ENCODE peak calls at places on chromosomes 12 and 14, in eight cellular contexts. I is gastrocnemius medialis, Y is PC-3, J is HCT116, F is mucosa of descending colon, D is ovary, P is prostate gland, M is adrenal gland. Z is an unnamed sample.

GRCh38 chr12:102673606-102674005 is 193.2 kb upstream of the IGF1 start:
- DNase-seq in I (no peak), Y (no peak), J (no peak), F (no peak), D (no peak), P (no peak), M (no peak), Z (no peak)

GRCh38 chr12:32589165-32589891 is 89.8 kb upstream of the DNM1L start:
- DNase-seq in I (no peak), Y (no peak), J (no peak), F (no peak), D (no peak), P (no peak), M (no peak), Z (no peak)

GRCh38 chr12:77625441-77625840 is 205.3 kb upstream of the NAV3 start:
- DNase-seq in I (no peak), Y (peak), J (no peak), F (no peak), D (no peak), P (no peak), M (no peak), Z (no peak)

GRCh38 chr14:104479901-104480300 is 99.7 kb upstream of the C14orf180 start:
- DNase-seq in I (no peak), Y (no peak), J (no peak), F (no peak), D (no peak), P (no peak), M (no peak), Z (no peak)

GRCh38 chr12:16112626-16113560 is 164.6 kb downstream of the SLC15A5 start:
- DNase-seq in I (no peak), Y (no peak), J (no peak), F (no peak), D (no peak), P (no peak), M (no peak), Z (no peak)

GRCh38 chr12:88860846-88861245 is 280.6 kb upstream of the KITLG start:
- DNase-seq in I (no peak), Y (no peak), J (no peak), F (no peak), D (no peak), P (no peak), M (no peak), Z (no peak)

GRCh38 chr12:1926274-1926673 is 7.8 kb upstream of the CACNA2D4 start:
- DNase-seq in I (peak), Y (no peak), J (no peak), F (no peak), D (no peak), P (no peak), M (no peak), Z (peak)

GRCh38 chr12:102564026-102564425 is 83.7 kb upstream of the IGF1 start:
- DNase-seq in I (no peak), Y (peak), J (no peak), F (no peak), D (no peak), P (peak), M (no peak), Z (no peak)

GRCh38 chr12:104605685-104606084 is 148.9 kb downstream of the CHST11 start:
- DNase-seq in I (peak), Y (no peak), J (no peak), F (peak), D (no peak), P (no peak), M (peak), Z (no peak)

GRCh38 chr12:99092100-99092851 is 447.2 kb downstream of the APAF1 start:
- DNase-seq in I (no peak), Y (no peak), J (no peak), F (no peak), D (no peak), P (no peak), M (no peak), Z (no peak)

GRCh38 chr12:96321941-96322340 is 78.3 kb downstream of the CDK17 start:
- DNase-seq in I (no peak), Y (no peak), J (no peak), F (no peak), D (no peak), P (no peak), M (no peak), Z (no peak)

GRCh38 chr12:57476162-57476992 is 3.3 kb downstream of the ARHGAP9 start:
- DNase-seq in I (no peak), Y (no peak), J (no peak), F (peak), D (no peak), P (no peak), M (no peak), Z (peak)

GRCh38 chr14:38775986-38776385 is 327.0 kb downstream of the SEC23A start:
- DNase-seq in I (no peak), Y (no peak), J (no peak), F (no peak), D (no peak), P (no peak), M (no peak), Z (no peak)

GRCh38 chr14:50397461-50398196 is 948 bp upstream of the CDKL1 start:
- DNase-seq in I (no peak), Y (peak), J (no peak), F (peak), D (peak), P (peak), M (peak), Z (no peak)

GRCh38 chr14:92922883-92923743 is at the start of gene CHGA:
- DNase-seq in I (no peak), Y (no peak), J (no peak), F (peak), D (peak), P (no peak), M (peak), Z (peak)

GRCh38 chr12:13088503-13088902 is 15.0 kb downstream of the GSG1 start:
- DNase-seq in I (no peak), Y (no peak), J (no peak), F (no peak), D (no peak), P (no peak), M (no peak), Z (no peak)

GRCh38 chr12:96364092-96364700 is 36.0 kb downstream of the CDK17 start:
- DNase-seq in I (no peak), Y (peak), J (no peak), F (no peak), D (no peak), P (no peak), M (no peak), Z (no peak)

GRCh38 chr12:27018071-27018470 is 3.9 kb upstream of the TM7SF3 start:
- DNase-seq in I (no peak), Y (no peak), J (no peak), F (no peak), D (no peak), P (no peak), M (no peak), Z (no peak)

GRCh38 chr14:22231022-22231421 is 358.0 kb downstream of the DAD1 start:
- DNase-seq in I (no peak), Y (no peak), J (no peak), F (no peak), D (no peak), P (no peak), M (no peak), Z (no peak)

GRCh38 chr12:52197371-52198231 is 5.8 kb upstream of the KRT80 start:
- DNase-seq in I (peak), Y (no peak), J (no peak), F (no peak), D (no peak), P (no peak), M (peak), Z (peak)

GRCh38 chr12:1171657-1172056 is 180.6 kb downstream of the ERC1 start:
- DNase-seq in I (no peak), Y (no peak), J (no peak), F (no peak), D (no peak), P (no peak), M (peak), Z (no peak)

GRCh38 chr14:64213079-64213478 is 81.1 kb downstream of the ESR2 start:
- DNase-seq in I (no peak), Y (no peak), J (no peak), F (no peak), D (no peak), P (no peak), M (no peak), Z (no peak)

GRCh38 chr12:54479421-54479820 is 6.0 kb upstream of the GTSF1 start:
- DNase-seq in I (no peak), Y (peak), J (no peak), F (no peak), D (no peak), P (no peak), M (no peak), Z (no peak)

GRCh38 chr12:108640802-108641445 is 7.2 kb upstream of the SELPLG start:
- DNase-seq in I (peak), Y (peak), J (no peak), F (peak), D (peak), P (no peak), M (peak), Z (peak)

GRCh38 chr14:93132472-93133065 is 16.8 kb upstream of the ITPK1 start:
- DNase-seq in I (no peak), Y (peak), J (no peak), F (no peak), D (no peak), P (no peak), M (peak), Z (peak)

GRCh38 chr14:75141967-75142366 is 15.1 kb upstream of the NEK9 start:
- DNase-seq in I (no peak), Y (peak), J (no peak), F (no peak), D (no peak), P (no peak), M (no peak), Z (no peak)

GRCh38 chr14:55446127-55446736 is 5.8 kb upstream of the TBPL2 start:
- DNase-seq in I (no peak), Y (peak), J (peak), F (no peak), D (peak), P (peak), M (peak), Z (peak)

GRCh38 chr14:102900631-102901571 is 21.6 kb upstream of the AMN start:
- DNase-seq in I (no peak), Y (no peak), J (no peak), F (no peak), D (no peak), P (no peak), M (no peak), Z (no peak)

GRCh38 chr12:81284137-81284536 is 206.3 kb downstream of the ACSS3 start:
- DNase-seq in I (no peak), Y (peak), J (no peak), F (no peak), D (no peak), P (no peak), M (no peak), Z (no peak)

GRCh38 chr12:110693731-110694130 is 4.8 kb upstream of the HVCN1 start:
- DNase-seq in I (peak), Y (no peak), J (no peak), F (no peak), D (no peak), P (no peak), M (peak), Z (no peak)

GRCh38 chr12:12788131-12788530 is 2.7 kb downstream of the APOLD1 start:
- DNase-seq in I (no peak), Y (no peak), J (no peak), F (no peak), D (peak), P (no peak), M (peak), Z (no peak)

GRCh38 chr12:27607611-27608010 is 83.6 kb downstream of the PPFIBP1 start:
- DNase-seq in I (no peak), Y (no peak), J (no peak), F (no peak), D (no peak), P (no peak), M (no peak), Z (no peak)

GRCh38 chr12:43099691-43100163 is 452.3 kb downstream of the ADAMTS20 start:
- DNase-seq in I (no peak), Y (no peak), J (no peak), F (no peak), D (no peak), P (no peak), M (no peak), Z (no peak)

GRCh38 chr12:106359620-106360399 is 2.3 kb downstream of the POLR3B start:
- DNase-seq in I (no peak), Y (no peak), J (no peak), F (no peak), D (no peak), P (no peak), M (no peak), Z (no peak)

DNA sequence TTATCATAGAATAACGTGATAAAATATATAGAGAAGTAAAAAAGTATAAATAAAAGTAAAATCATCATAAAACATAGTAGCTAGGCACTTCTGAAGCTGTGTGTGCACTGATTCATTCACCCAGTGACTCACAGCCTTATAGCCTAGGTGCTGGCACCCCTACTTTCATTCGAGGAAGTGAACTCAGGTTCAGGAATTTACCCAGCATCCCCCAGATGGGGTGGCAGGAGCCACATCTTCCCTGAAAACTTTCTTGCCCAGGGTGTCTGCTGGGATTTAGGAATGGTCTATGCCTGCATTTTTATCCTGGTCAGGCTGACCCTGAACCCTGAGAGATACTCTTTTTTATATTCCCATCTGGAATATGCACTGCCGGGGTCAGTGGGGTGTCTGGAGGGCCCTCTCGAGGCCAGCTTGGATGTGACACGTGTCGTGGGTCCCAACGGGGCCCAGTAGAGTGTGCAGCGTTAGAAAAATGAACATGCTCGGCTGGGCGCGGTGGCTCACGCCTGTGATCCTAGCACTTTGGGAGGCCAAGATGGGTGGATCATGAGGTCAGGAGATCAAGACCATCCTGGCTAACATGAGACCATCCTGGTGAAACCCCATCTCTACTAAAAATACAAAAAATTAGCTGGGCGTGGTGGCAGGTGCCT is 75.8 kb downstream of the AACS start:
- DNase-seq in I (no peak), Y (peak), J (peak), F (no peak), D (no peak), P (no peak), M (no peak), Z (no peak)
- TF ChIP-seq CTCF in I (no peak), Y (no peak), J (no peak), F (no peak), D (no peak), P (no peak), M (no peak), Z (no peak)

DNA sequence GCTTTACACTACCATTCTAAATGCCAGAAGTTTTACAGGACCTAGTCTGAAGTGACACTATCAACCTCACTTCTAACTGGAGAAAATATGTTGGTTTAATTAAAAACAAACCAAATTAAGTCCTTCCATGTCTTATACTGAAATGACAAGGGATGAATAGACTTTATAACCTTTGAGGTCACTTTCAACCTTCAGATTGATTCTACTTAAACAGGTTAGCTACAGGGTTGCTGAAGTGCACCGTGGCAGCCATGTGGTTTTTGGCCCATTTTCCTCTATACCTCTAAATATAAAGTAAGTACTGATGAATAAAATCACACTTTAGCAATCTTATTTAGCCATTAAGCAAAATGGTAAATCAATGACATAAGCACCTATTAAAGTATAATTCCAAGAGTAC is 3.9 kb downstream of the SLC38A2 start:
- DNase-seq in I (no peak), Y (no peak), J (no peak), F (no peak), D (no peak), P (no peak), M (no peak), Z (no peak)
- H3K4me3 ChIP-seq in I (peak), Y (peak), J (no peak), F (no peak), D (peak), P (peak), M (no peak), Z (peak)

GRCh38 chr12:53476769-53477209 is 22.5 kb downstream of the MAP3K12 start:
- DNase-seq in I (no peak), Y (peak), J (no peak), F (no peak), D (no peak), P (no peak), M (no peak), Z (no peak)
- TF ChIP-seq CTCF in I (peak), Y (peak), J (peak), F (no peak), D (no peak), P (peak), M (no peak), Z (no peak)

DNA sequence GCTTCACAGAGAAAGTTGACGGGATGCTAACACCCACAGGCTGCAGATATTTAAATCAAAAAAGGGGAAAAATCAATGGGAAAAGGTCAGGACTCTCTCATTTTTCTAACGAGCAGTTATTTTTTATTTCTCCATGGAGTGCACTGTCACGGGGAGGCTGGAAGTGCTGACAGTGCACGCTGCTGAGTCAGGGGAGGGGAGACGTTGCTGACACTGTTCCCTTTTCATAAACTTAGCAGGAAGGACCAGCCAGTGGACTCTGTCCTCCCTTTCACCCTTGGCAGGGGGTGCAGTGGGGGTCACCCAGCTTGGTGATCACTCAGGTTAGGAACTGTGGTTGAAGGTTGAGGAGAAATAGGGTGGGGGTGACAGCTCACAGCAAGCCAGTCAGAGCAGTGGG is 65.6 kb upstream of the FUT8 start:
- DNase-seq in I (no peak), Y (no peak), J (no peak), F (no peak), D (no peak), P (no peak), M (peak), Z (no peak)
- H3K4me3 ChIP-seq in I (no peak), Y (no peak), J (no peak), F (no peak), D (no peak), P (no peak), M (no peak), Z (no peak)

GRCh38 chr12:3835914-3836313 is 37.3 kb downstream of the PARP11 start:
- DNase-seq in I (no peak), Y (no peak), J (no peak), F (no peak), D (no peak), P (no peak), M (no peak), Z (no peak)

GRCh38 chr12:3833670-3834310 is 39.4 kb downstream of the PARP11 start:
- DNase-seq in I (no peak), Y (no peak), J (no peak), F (no peak), D (no peak), P (no peak), M (no peak), Z (no peak)

GRCh38 chr12:3828888-3829287 is 44.3 kb downstream of the PARP11 start:
- DNase-seq in I (no peak), Y (no peak), J (no peak), F (no peak), D (no peak), P (no peak), M (no peak), Z (no peak)

GRCh38 chr12:3834774-3835173 is 38.4 kb downstream of the PARP11 start:
- DNase-seq in I (no peak), Y (no peak), J (no peak), F (no peak), D (no peak), P (no peak), M (peak), Z (no peak)

GRCh38 chr12:3832738-3833137 is 40.5 kb downstream of the PARP11 start:
- DNase-seq in I (no peak), Y (peak), J (no peak), F (no peak), D (no peak), P (no peak), M (no peak), Z (no peak)
- TF ChIP-seq CTCF in I (no peak), Y (no peak), J (no peak), F (no peak), D (no peak), P (no peak), M (no peak), Z (no peak)